ENCODE peak calls at places on chromosomes 16 and 17, in seven cellular contexts. Y is suprapubic skin, S is MM.1S, F is A549, D is Panc1, U is AG04450, Z is adrenal gland. H is an unnamed sample. For H3K9me3, the result is how much of the 10 kb centered on the place peaks cover.

GRCh38 chr17:17258998-17259397 is 22.0 kb upstream of the FLCN start:
- DNase-seq in F (no peak), Z (no peak), U (no peak), Y (no peak), S (no peak), D (no peak), H (no peak)

GRCh38 chr17:49836111-49837030 is 11.5 kb downstream of the TAC4 start:
- DNase-seq in Y (no peak), S (no peak), F (peak), Z (no peak), D (no peak), U (no peak), H (no peak)

GRCh38 chr17:13638855-13639458 is 37.2 kb upstream of the HS3ST3A1 start:
- DNase-seq in Y (no peak), F (no peak), S (no peak), U (no peak), D (no peak), Z (peak), H (no peak)

GRCh38 chr17:39677581-39678339 is 9.5 kb downstream of the PNMT start:
- DNase-seq in D (no peak), S (no peak), Y (peak), F (no peak), Z (no peak), U (no peak), H (no peak)

GRCh38 chr17:77882481-77883212 is 75.9 kb upstream of the TNRC6C start:
- DNase-seq in Z (peak), S (no peak), Y (no peak), F (peak), D (no peak), U (no peak), H (peak)

GRCh38 chr17:79027925-79028491 is 4.0 kb downstream of the C1QTNF1 start:
- DNase-seq in F (no peak), Y (peak), U (no peak), D (no peak), S (no peak), Z (peak), H (no peak)

GRCh38 chr17:55410722-55411462 is 10.7 kb downstream of the MMD start:
- DNase-seq in Z (peak), D (no peak), S (no peak), U (no peak), F (no peak), Y (no peak), H (no peak)

GRCh38 chr17:67165201-67165600 is 79.8 kb downstream of the HELZ start:
- DNase-seq in S (no peak), U (no peak), F (no peak), Y (no peak), Z (peak), D (no peak), H (no peak)

GRCh38 chr17:73343168-73343634 is 31.4 kb upstream of the CDC42EP4 start:
- DNase-seq in Y (no peak), S (no peak), Z (no peak), D (no peak), F (no peak), U (peak), H (no peak)

GRCh38 chr17:42286411-42287295 is 1.6 kb upstream of the STAT5A start:
- DNase-seq in F (no peak), S (no peak), Y (peak), U (no peak), D (no peak), Z (peak), H (no peak)

GRCh38 chr16:55282441-55282840 is 41.6 kb upstream of the IRX6 start:
- DNase-seq in Y (no peak), U (no peak), D (no peak), S (no peak), Z (no peak), F (no peak), H (no peak)

GRCh38 chr16:85424260-85425060 is 188.7 kb upstream of the GSE1 start:
- DNase-seq in Y (peak), F (no peak), S (no peak), Z (no peak), D (no peak), U (no peak), H (peak)

GRCh38 chr17:8843344-8843743 is 24.1 kb downstream of the PIK3R6 start:
- DNase-seq in U (no peak), Y (no peak), Z (no peak), D (no peak), S (no peak), F (no peak), H (no peak)

GRCh38 chr17:68782829-68783228 is 172.4 kb downstream of the ABCA8 start:
- DNase-seq in Z (no peak), S (no peak), U (no peak), D (no peak), Y (peak), F (no peak), H (no peak)

GRCh38 chr16:80347900-80348299 is 192.9 kb upstream of the DYNLRB2 start:
- DNase-seq in F (no peak), U (no peak), D (no peak), Y (no peak), S (no peak), Z (peak), H (no peak)

GRCh38 chr16:86355114-86355513 is 155.2 kb upstream of the FOXF1 start:
- DNase-seq in Z (no peak), U (no peak), F (no peak), S (no peak), Y (no peak), D (no peak), H (no peak)

GRCh38 chr17:15233022-15233805 is 31.9 kb downstream of the PMP22 start:
- DNase-seq in S (no peak), F (peak), Y (no peak), U (no peak), D (no peak), Z (no peak), H (no peak)

GRCh38 chr16:47045459-47045858 is 72.0 kb upstream of the DNAJA2 start:
- DNase-seq in F (no peak), S (no peak), Y (no peak), D (no peak), U (no peak), Z (no peak), H (no peak)

GRCh38 chr17:37255434-37255833 is 120.4 kb upstream of the C17orf78 start:
- DNase-seq in Y (no peak), Z (no peak), F (no peak), S (no peak), U (no peak), D (no peak), H (no peak)

GRCh38 chr16:19284207-19284606 is 1.3 kb upstream of the CLEC19A start:
- DNase-seq in Z (peak), S (no peak), D (peak), U (no peak), Y (no peak), F (peak), H (no peak)

GRCh38 chr17:42773290-42774035 is at the start of gene VPS25:
- DNase-seq in U (peak), S (peak), Z (peak), D (peak), F (peak), Y (peak), H (peak)

GRCh38 chr17:65131946-65132345 is 5.2 kb upstream of the RGS9 start:
- DNase-seq in Y (no peak), F (peak), Z (no peak), U (peak), S (no peak), D (no peak), H (no peak)

GRCh38 chr16:46638947-46639925 is 18.1 kb upstream of the SHCBP1 start:
- DNase-seq in Y (no peak), S (no peak), D (no peak), F (no peak), Z (no peak), U (no peak), H (no peak)

GRCh38 chr16:88303890-88304819 is 78.6 kb upstream of the ZNF469 start:
- DNase-seq in U (peak), Z (peak), F (no peak), S (no peak), D (no peak), Y (no peak), H (no peak)

GRCh38 chr17:76588182-76588581 is 2.5 kb upstream of the ST6GALNAC2 start:
- DNase-seq in F (no peak), Y (no peak), D (no peak), Z (no peak), S (no peak), U (no peak), H (no peak)

GRCh38 chr17:17831208-17832039 is 5.4 kb downstream of the SREBF1 start:
- DNase-seq in U (no peak), S (no peak), Y (no peak), D (no peak), Z (peak), F (no peak), H (no peak)

GRCh38 chr17:4777969-4778760 is 6.5 kb downstream of the TM4SF5 start:
- DNase-seq in F (no peak), U (no peak), Z (no peak), S (no peak), D (no peak), Y (no peak), H (no peak)

GRCh38 chr17:48613862-48614694 is 1.0 kb downstream of the HOXB8 start:
- DNase-seq in D (no peak), F (peak), U (no peak), Y (no peak), S (no peak), Z (no peak), H (no peak)

GRCh38 chr17:146546-146945 is 9.2 kb downstream of the SCGB1C2 start:
- DNase-seq in F (no peak), U (no peak), Z (no peak), D (no peak), S (no peak), Y (peak), H (no peak)

GRCh38 chr17:81330884-81331245 is 35.8 kb upstream of the SLC38A10 start:
- DNase-seq in Y (no peak), D (no peak), Z (no peak), F (no peak), S (no peak), U (no peak), H (no peak)

GRCh38 chr16:3457434-3458252 is 14.2 kb downstream of the NAA60 start:
- DNase-seq in U (peak), Z (peak), F (peak), S (peak), D (no peak), Y (peak), H (peak)

GRCh38 chr16:78729687-78730086 is 630.2 kb downstream of the WWOX start:
- DNase-seq in Y (no peak), U (no peak), D (no peak), S (peak), F (no peak), Z (no peak), H (no peak)

GRCh38 chr16:31357324-31358156 is 2.6 kb downstream of the ITGAX start:
- DNase-seq in S (no peak), U (no peak), F (no peak), Z (no peak), Y (no peak), D (no peak), H (no peak)

DNA sequence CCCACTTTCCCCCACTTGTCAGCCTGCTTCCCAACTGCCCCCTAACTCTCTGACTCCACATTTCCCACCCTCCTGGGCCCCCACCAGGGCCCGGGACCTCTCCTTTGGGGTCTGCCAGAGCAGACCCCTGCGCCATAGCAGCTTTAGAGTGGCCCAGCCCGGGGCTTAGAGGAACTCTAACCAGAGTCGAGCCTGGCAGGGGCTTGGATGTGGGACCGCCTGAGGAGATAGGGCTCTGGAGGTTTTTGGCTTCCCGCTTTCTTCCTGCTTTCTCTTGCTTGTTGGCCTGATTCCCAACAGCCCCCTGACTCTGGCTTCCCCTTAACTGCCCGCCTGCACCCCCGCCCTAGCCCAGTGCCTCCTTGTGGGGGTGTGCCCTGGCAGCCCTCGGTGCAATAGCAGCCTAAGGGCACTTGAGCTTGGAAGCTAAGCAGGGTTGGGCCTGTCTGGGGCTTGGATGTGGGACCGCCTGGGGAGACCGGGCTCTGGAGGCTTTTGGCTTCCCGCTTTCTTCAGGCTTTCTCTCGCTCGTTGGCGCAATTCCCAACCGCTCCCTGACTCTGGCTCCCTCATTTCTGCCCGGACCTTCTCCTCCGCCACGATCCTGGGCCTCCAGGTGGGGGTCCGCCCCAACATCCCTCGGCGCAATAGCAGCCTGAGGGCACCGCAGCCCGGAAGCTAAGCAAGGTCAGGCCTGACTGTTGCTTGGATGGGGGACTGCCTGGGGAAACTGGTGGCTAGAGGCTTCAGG is 2292.0 kb downstream of the TP53TG3F start:
- DNase-seq in Y (no peak), Z (no peak), D (no peak), U (no peak), F (no peak), S (no peak), H (no peak)
- H3K9me3 ChIP-seq in Y (under half), Z (under half), D (under half), U (half or more), F (under half), S (under half), H (half or more)

GRCh38 chr17:1168537-1169234 is 11.1 kb downstream of the ABR start:
- DNase-seq in D (no peak), Z (peak), U (no peak), Y (no peak), S (no peak), F (no peak), H (no peak)

GRCh38 chr17:1169913-1170312 is 9.9 kb downstream of the ABR start:
- DNase-seq in D (no peak), Y (no peak), S (no peak), F (no peak), U (no peak), Z (no peak), H (no peak)

GRCh38 chr17:1171953-1172352 is 7.8 kb downstream of the ABR start:
- DNase-seq in S (no peak), D (no peak), Y (no peak), U (no peak), F (no peak), Z (no peak), H (no peak)

GRCh38 chr17:1169471-1169908 is 10.3 kb downstream of the ABR start:
- DNase-seq in S (no peak), Y (no peak), F (no peak), Z (peak), U (no peak), D (no peak), H (no peak)

DNA sequence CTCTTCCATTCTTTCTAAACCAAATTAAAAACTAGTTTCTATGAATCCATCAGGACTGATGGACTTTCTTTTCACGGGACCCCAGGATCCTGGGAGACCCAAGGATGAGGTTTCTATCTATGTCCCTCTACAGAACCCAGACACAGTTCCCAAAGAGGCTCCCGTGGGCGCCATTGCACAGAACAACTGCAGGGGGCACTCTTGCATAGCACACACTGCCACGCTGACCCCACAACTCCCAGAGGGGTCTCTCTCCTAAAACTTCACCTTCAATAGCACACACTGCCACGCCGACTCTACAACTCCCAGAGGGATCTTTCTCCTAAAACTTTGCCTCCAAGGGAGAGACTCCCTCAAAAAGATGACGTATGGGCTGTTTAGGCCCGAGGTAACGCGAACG is 9.0 kb downstream of the ABR start:
- DNase-seq in D (no peak), Y (no peak), Z (no peak), S (no peak), F (no peak), U (no peak), H (no peak)
- TF ChIP-seq CTCF in D (no peak), Y (no peak), Z (no peak), S (peak), F (peak), U (peak), H (no peak)

GRCh38 chr16:7332611-7333010 is at the start of gene RBFOX1:
- DNase-seq in Y (no peak), U (no peak), D (no peak), Z (no peak), F (no peak), S (no peak), H (no peak)
- H3K27ac ChIP-seq in Y (no peak), U (no peak), D (no peak), Z (no peak), F (no peak), S (no peak), H (no peak)

GRCh38 chr16:81967358-81967757 is 43.9 kb downstream of the SDR42E1 start:
- DNase-seq in D (no peak), U (no peak), Y (no peak), Z (no peak), S (no peak), F (no peak), H (no peak)

GRCh38 chr16:81973737-81974136 is 37.5 kb downstream of the SDR42E1 start:
- DNase-seq in U (no peak), Y (no peak), Z (no peak), S (no peak), D (no peak), F (no peak), H (no peak)

GRCh38 chr16:81975637-81976036 is 35.6 kb downstream of the SDR42E1 start:
- DNase-seq in F (no peak), Y (no peak), Z (no peak), D (no peak), U (no peak), S (no peak), H (no peak)

DNA sequence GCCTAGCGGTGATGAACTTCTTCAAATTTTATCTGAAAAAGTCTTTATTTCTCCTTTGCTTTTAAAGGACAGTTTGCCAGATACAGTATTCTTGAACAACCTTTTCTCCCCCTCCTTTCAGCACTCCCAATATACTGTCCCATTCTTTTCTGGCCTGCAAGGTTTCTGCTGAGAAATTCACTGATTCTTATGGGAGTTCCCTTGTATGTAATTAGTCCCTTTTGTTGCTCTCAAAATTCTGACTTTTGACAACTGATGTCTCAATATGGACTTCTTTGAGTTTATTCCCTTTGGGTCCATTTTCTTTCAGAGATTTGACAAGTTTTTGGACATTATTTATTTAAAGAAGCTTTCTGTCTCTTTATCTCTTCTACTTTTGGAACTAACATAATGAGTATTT is 39.4 kb downstream of the SDR42E1 start:
- DNase-seq in F (no peak), U (no peak), S (no peak), D (no peak), Y (no peak), Z (no peak), H (no peak)
- H3K9me3 ChIP-seq in F (under half), U (under half), S (under half), D (under half), Y (under half), Z (under half), H (under half)

GRCh38 chr16:51818342-51818944 is 667.4 kb upstream of the SALL1 start:
- DNase-seq in U (peak), Y (no peak), F (peak), D (peak), S (no peak), Z (peak), H (no peak)
- TF ChIP-seq CTCF in U (peak), Y (peak), F (peak), D (peak), S (peak), Z (peak), H (no peak)